ENCODE peak calls at places on chromosomes 3 and 15, in nine cellular contexts. E is neural crest cell, U is A549, F is BJ, N is GM06990, R is Panc1, L is right atrium auricular region, P is lower lobe of right lung, W is D721Med. Y is an unnamed sample.

GRCh38 chr3:168024537-168024941 is 71.2 kb downstream of the GOLIM4 start:
- DNase-seq in E (no peak), U (no peak), F (peak; percentile 78), N (no peak), R (no peak), L (no peak), P (no peak), W (no peak), Y (no peak)

GRCh38 chr3:44554626-44555592 is at the start of gene ZKSCAN7:
- DNase-seq in E (peak; percentile 63), U (no peak), F (peak; percentile 1), N (peak; percentile 70), R (no peak), L (peak; percentile 62), P (peak; percentile 75), W (no peak), Y (peak; percentile 75)

GRCh38 chr3:131242201-131242600 is 139.4 kb upstream of the NUDT16 start:
- DNase-seq in E (no peak), U (no peak), F (no peak), N (no peak), R (no peak), L (no peak), P (no peak), W (no peak), Y (no peak)

GRCh38 chr3:117400303-117400702 is 690.7 kb downstream of the TUSC7 start:
- DNase-seq in E (no peak), U (no peak), F (no peak), N (no peak), R (no peak), L (no peak), P (no peak), W (no peak), Y (no peak)

GRCh38 chr15:63938486-63939061 is 104.8 kb upstream of the HERC1 start:
- DNase-seq in E (no peak), U (no peak), F (no peak), N (no peak), R (no peak), L (peak; percentile 50), P (no peak), W (no peak), Y (no peak)

GRCh38 chr3:23981136-23981535 is 36.0 kb downstream of the NR1D2 start:
- DNase-seq in E (no peak), U (no peak), F (no peak), N (no peak), R (no peak), L (no peak), P (no peak), W (no peak), Y (no peak)

GRCh38 chr15:45747426-45747825 is 112.6 kb downstream of the SQOR start:
- DNase-seq in E (no peak), U (no peak), F (no peak), N (no peak), R (no peak), L (no peak), P (no peak), W (no peak), Y (no peak)

GRCh38 chr3:135964160-135964955 is 1.2 kb upstream of the PPP2R3A start:
- DNase-seq in E (no peak), U (no peak), F (no peak), N (no peak), R (no peak), L (no peak), P (no peak), W (no peak), Y (no peak)

GRCh38 chr15:100129677-100130076 is 212.1 kb downstream of the ADAMTS17 start:
- DNase-seq in E (no peak), U (no peak), F (no peak), N (no peak), R (no peak), L (no peak), P (no peak), W (no peak), Y (no peak)

GRCh38 chr15:25188051-25188450 is 233.3 kb downstream of the SNRPN start:
- DNase-seq in E (no peak), U (no peak), F (no peak), N (no peak), R (no peak), L (no peak), P (no peak), W (no peak), Y (no peak)

GRCh38 chr3:11582123-11582968 is 61.4 kb downstream of the VGLL4 start:
- DNase-seq in E (no peak), U (no peak), F (peak; percentile 76), N (no peak), R (no peak), L (peak; percentile 85), P (no peak), W (no peak), Y (peak; percentile 67)

GRCh38 chr3:184018424-184018973 is 815 bp upstream of the ABCC5 start:
- DNase-seq in E (no peak), U (no peak), F (no peak), N (no peak), R (no peak), L (no peak), P (no peak), W (no peak), Y (no peak)

GRCh38 chr3:45816544-45816943 is 20.2 kb upstream of the SLC6A20 start:
- DNase-seq in E (no peak), U (no peak), F (no peak), N (no peak), R (no peak), L (no peak), P (no peak), W (no peak), Y (no peak)

GRCh38 chr3:119194237-119195150 is 21.1 kb downstream of the UPK1B start:
- DNase-seq in E (no peak), U (no peak), F (no peak), N (no peak), R (no peak), L (no peak), P (no peak), W (no peak), Y (no peak)

GRCh38 chr3:16415911-16416310 is 97.6 kb downstream of the RFTN1 start:
- DNase-seq in E (no peak), U (no peak), F (no peak), N (no peak), R (no peak), L (no peak), P (no peak), W (no peak), Y (no peak)

GRCh38 chr3:13549513-13550256 is 760 bp downstream of the FBLN2 start:
- DNase-seq in E (no peak), U (no peak), F (no peak), N (no peak), R (no peak), L (no peak), P (no peak), W (no peak), Y (no peak)

DNA sequence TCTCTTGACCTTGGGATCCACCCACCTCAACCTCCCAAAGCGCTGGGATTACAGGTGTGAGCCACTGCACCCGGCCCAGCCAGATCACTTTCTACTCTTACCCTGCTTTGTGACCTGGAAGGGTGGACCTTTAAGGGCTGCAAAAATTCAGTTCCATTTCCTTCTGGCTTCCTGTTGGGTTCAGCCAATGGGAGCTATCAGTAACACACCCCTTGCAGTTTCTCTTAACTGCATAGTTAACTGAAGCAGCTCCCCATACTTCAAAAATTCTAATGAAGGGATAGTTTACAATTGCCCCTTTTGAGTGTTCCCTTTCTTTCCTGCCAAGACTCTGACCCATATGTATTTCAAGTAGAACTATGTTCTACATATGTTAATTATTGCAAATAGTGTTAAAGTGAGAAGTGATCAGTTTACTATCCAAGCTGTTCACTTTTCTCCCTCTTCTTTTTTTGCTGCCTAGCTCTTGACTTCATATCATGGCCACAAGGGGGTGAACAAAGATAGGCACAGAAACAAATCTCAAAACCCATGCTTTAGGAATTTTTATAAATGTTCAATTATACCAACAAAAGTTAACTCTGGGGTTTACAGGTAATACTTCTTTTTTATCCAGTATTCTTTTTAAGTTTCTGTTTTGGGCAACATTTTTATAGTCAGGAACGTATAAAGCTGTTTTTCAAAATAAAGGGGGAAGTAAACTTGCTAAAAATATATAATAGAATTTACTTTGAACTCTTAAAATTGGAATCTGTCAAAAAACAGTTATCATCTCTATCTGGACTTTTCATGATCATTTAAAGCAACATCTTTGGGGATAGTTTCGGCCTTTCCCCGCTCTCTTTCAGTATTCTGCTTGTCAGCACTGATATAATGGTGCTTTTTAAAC is 8.1 kb downstream of the PGBD4 start:
- DNase-seq in E (no peak), U (peak; percentile 34), F (no peak), N (peak; percentile 4), R (no peak), L (no peak), P (no peak), W (no peak), Y (no peak)
- TF ChIP-seq CTCF in E (peak; percentile 81), U (peak; percentile 94), F (peak; percentile 76), N (peak; percentile 67), R (peak; percentile 79), L (no peak), P (peak; percentile 28), W (peak; percentile 87), Y (peak; percentile 68)

GRCh38 chr3:126959921-126960603 is 22.9 kb upstream of the PLXNA1 start:
- DNase-seq in E (no peak), U (peak; percentile 49), F (no peak), N (no peak), R (no peak), L (no peak), P (no peak), W (no peak), Y (no peak)
- TF ChIP-seq CTCF in E (peak; percentile 46), U (no peak), F (peak; percentile 69), N (no peak), R (no peak), L (no peak), P (peak; percentile 7), W (no peak), Y (no peak)

GRCh38 chr15:49046113-49046883 is at the start of gene SECISBP2L:
- DNase-seq in E (peak; percentile 94), U (peak; percentile 81), F (peak; percentile 60), N (peak; percentile 88), R (peak; percentile 72), L (peak; percentile 93), P (peak; percentile 96), W (peak; percentile 68), Y (peak; percentile 91)
- TF ChIP-seq CTCF in E (no peak), U (peak; percentile 34), F (peak; percentile 39), N (peak; percentile 75), R (peak; percentile 74), L (no peak), P (peak; percentile 39), W (no peak), Y (no peak)

GRCh38 chr3:156983559-156983958 is 157.4 kb downstream of the LEKR1 start:
- DNase-seq in E (no peak), U (no peak), F (no peak), N (no peak), R (no peak), L (no peak), P (no peak), W (no peak), Y (no peak)

GRCh38 chr3:156978471-156978961 is 152.4 kb downstream of the LEKR1 start:
- DNase-seq in E (no peak), U (no peak), F (no peak), N (peak; percentile 78), R (no peak), L (no peak), P (no peak), W (no peak), Y (no peak)

GRCh38 chr3:156976933-156977332 is 150.8 kb downstream of the LEKR1 start:
- DNase-seq in E (no peak), U (no peak), F (no peak), N (no peak), R (no peak), L (no peak), P (no peak), W (no peak), Y (no peak)

GRCh38 chr3:156985689-156986088 is 159.5 kb downstream of the LEKR1 start:
- DNase-seq in E (no peak), U (no peak), F (no peak), N (no peak), R (no peak), L (no peak), P (no peak), W (no peak), Y (no peak)

GRCh38 chr3:156981005-156981404 is 154.9 kb downstream of the LEKR1 start:
- DNase-seq in E (no peak), U (no peak), F (no peak), N (no peak), R (no peak), L (no peak), P (no peak), W (no peak), Y (no peak)
- TF ChIP-seq CTCF in E (no peak), U (no peak), F (no peak), N (no peak), R (no peak), L (no peak), P (no peak), W (no peak), Y (no peak)